ENCODE peak calls at places on chromosomes 11 and 22, in nine cellular contexts. L is testis, Y is stomach, Q is uterus, D is right lobe of liver, B is A549, F is IMR-90, R is GM12891, P is adrenal gland. J is an unnamed sample.

GRCh38 chr11:28981331-28981865 is 873.2 kb downstream of the METTL15 start:
- DNase-seq in Y (no peak), Q (no peak), D (no peak), B (no peak), F (peak), R (no peak), L (no peak), P (no peak), J (no peak)

GRCh38 chr11:12784987-12785386 is 110.8 kb downstream of the TEAD1 start:
- DNase-seq in B (no peak), F (no peak), Y (no peak), D (no peak), P (no peak), L (no peak), Q (no peak), R (no peak), J (no peak)

GRCh38 chr11:117717485-117718314 is 79.3 kb downstream of the DSCAML1 start:
- DNase-seq in F (no peak), B (peak), Y (peak), R (no peak), L (no peak), D (no peak), Q (no peak), P (no peak), J (no peak)

GRCh38 chr11:118193910-118194566 is 17.6 kb upstream of the SCN2B start:
- DNase-seq in F (no peak), Y (no peak), P (no peak), D (no peak), R (no peak), B (no peak), L (no peak), Q (no peak), J (no peak)

GRCh38 chr22:27554106-27554814 is 247.3 kb downstream of the MN1 start:
- DNase-seq in D (no peak), P (no peak), R (no peak), B (no peak), Y (peak), L (peak), Q (peak), F (peak), J (no peak)

GRCh38 chr22:32476804-32477203 is 2.2 kb downstream of the FBXO7 start:
- DNase-seq in Q (no peak), Y (no peak), R (no peak), F (no peak), L (no peak), D (no peak), B (no peak), P (no peak), J (no peak)

GRCh38 chr11:61359541-61359940 is 2.1 kb downstream of the CYB561A3 start:
- DNase-seq in R (no peak), L (no peak), P (no peak), F (no peak), B (no peak), Y (no peak), Q (no peak), D (no peak), J (no peak)

GRCh38 chr22:41943661-41944209 is 3.2 kb downstream of the CENPM start:
- DNase-seq in L (no peak), F (peak), D (no peak), P (no peak), R (no peak), B (no peak), Y (peak), Q (no peak), J (no peak)

GRCh38 chr11:67503119-67504022 is 1.8 kb downstream of the PITPNM1 start:
- DNase-seq in Y (no peak), R (no peak), D (no peak), F (no peak), L (no peak), P (no peak), Q (no peak), B (no peak), J (no peak)

GRCh38 chr22:48721394-48721666 is 1106.3 kb downstream of the BRD1 start:
- DNase-seq in R (no peak), L (no peak), Q (no peak), P (no peak), B (no peak), Y (no peak), D (no peak), F (no peak), J (no peak)

DNA sequence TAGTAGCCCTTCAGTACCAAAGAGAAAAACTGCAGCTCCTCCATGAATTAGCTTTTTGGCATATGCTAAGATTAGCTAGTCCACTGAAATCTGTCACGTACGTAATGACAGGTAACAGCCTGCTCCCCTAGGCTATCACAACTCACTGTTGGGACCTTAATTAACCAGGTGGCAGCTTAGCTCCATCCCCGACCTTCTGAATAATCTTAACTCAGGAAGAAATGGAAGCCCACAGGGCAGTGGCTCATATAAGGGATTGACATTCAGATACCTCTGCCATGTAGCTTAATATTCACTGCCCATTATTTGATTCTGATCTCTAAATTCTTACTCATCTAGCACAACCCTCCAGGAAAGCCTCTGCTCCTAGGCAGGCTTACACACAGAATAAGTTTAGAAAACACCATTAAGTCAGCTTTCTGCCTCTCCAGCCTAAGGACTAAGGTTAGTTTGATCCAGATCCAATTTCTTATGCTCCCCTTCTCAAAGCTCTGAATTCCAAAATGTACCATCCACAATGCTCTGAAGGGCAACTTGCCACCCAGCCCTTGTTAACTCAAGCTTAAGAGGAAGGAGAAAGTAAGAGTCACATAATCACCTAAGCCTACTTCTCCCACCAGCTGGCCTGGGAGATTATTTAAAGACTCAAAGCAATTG is 5.0 kb downstream of the HSPA8 start:
- DNase-seq in L (no peak), Y (no peak), F (no peak), P (no peak), Q (no peak), D (no peak), R (no peak), B (no peak), J (no peak)
- TF ChIP-seq POLR2A in L (no peak), Y (no peak), F (no peak), P (no peak), Q (no peak), D (no peak), R (peak), B (no peak), J (no peak)

DNA sequence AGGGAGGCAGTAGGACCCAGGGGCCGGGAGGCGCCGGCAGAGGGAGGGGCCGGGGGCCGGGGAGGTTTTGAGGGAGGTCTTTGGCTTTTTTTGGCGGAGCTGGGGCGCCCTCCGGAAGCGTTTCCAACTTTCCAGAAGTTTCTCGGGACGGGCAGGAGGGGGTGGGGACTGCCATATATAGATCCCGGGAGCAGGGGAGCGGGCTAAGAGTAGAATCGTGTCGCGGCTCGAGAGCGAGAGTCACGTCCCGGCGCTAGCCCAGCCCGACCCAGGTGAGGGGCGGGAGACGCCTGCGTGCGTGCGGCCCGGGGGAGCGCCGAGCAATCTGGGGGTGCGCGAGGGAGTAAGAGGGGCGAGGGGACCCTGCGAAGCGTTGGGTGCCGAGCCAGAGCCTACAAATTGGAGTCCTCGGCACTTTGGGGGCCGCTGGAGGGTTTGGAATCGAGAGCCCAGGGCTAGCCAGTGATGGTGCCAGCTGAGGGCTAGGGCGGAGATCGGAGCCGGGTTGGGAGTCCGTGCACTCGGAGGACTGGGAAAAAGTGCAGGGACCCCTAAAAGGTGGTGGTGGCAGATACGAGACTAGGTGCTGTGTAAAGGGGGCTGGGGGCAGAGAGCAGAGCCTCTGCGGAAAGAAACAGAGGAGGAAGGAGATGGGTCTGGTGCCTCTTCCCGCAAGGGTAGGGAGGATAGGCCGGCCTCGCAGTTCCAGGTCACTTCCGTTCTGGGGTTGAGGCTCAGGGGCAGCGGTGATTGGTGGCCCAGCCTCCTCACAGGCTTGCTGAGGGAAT is at the start of gene SERPINH1:
- DNase-seq in D (peak), Y (peak), P (peak), B (peak), F (peak), Q (peak), L (peak), R (peak), J (peak)
- TF ChIP-seq POLR2A in D (peak), Y (peak), P (peak), B (peak), F (peak), Q (peak), L (peak), R (peak), J (peak)

GRCh38 chr22:37796079-37796478 is 11.7 kb upstream of the GCAT start:
- DNase-seq in Q (no peak), P (no peak), F (no peak), Y (no peak), B (no peak), D (no peak), L (no peak), R (no peak), J (no peak)

GRCh38 chr22:37794376-37794775 is 13.4 kb upstream of the GCAT start:
- DNase-seq in Q (no peak), F (no peak), D (no peak), R (no peak), L (no peak), B (no peak), Y (no peak), P (no peak), J (no peak)

GRCh38 chr22:37792494-37792893 is 15.2 kb upstream of the GCAT start:
- DNase-seq in D (no peak), Q (no peak), F (no peak), B (no peak), R (no peak), Y (no peak), P (no peak), L (no peak), J (no peak)

GRCh38 chr22:37784829-37785495 is 22.8 kb upstream of the GCAT start:
- DNase-seq in L (no peak), D (no peak), P (no peak), F (no peak), B (no peak), R (no peak), Q (no peak), Y (peak), J (peak)

DNA sequence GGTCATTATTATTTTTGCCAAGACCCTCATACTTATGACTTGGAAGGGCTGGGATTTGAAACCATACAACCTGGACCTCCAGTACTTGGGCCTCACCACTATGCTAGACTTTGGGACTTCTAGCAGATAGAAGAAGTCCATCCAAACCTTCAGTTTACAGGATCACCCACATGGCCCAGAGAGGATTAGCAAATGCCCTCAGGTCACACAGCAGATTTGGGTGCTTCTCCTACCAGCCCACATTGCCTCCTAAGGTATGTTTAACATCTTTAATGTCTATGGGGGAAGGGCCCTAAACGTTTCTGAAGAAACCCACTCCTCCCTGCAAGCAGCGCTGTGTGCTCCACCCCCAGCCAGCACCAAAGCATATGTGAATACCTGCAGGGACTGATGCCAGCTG is 17.5 kb upstream of the GCAT start:
- DNase-seq in F (no peak), B (no peak), D (no peak), Q (no peak), L (no peak), P (no peak), R (no peak), Y (no peak), J (no peak)
- TF ChIP-seq POLR2A in F (no peak), B (no peak), D (no peak), Q (no peak), L (no peak), P (no peak), R (no peak), Y (no peak), J (no peak)

GRCh38 chr11:41665633-41666032 is 206.2 kb upstream of the LRRC4C start:
- DNase-seq in L (no peak), Y (no peak), F (no peak), B (no peak), P (no peak), Q (no peak), D (no peak), R (no peak), J (no peak)
- TF ChIP-seq POLR2A in L (no peak), Y (no peak), F (no peak), B (no peak), P (no peak), Q (no peak), D (no peak), R (no peak), J (no peak)

GRCh38 chr11:64000740-64001514 is 14.7 kb downstream of the OTUB1 start:
- DNase-seq in F (no peak), Q (no peak), L (no peak), R (no peak), P (no peak), B (no peak), D (no peak), Y (no peak), J (no peak)

GRCh38 chr11:64000026-64000739 is 13.9 kb downstream of the OTUB1 start:
- DNase-seq in D (peak), L (peak), Q (peak), P (peak), F (peak), B (no peak), R (peak), Y (peak), J (peak)

GRCh38 chr11:63997801-63998332 is 11.6 kb downstream of the OTUB1 start:
- DNase-seq in P (no peak), B (no peak), D (no peak), Y (no peak), L (no peak), F (no peak), R (no peak), Q (no peak), J (no peak)

GRCh38 chr11:63998558-63999348 is 12.5 kb downstream of the OTUB1 start:
- DNase-seq in D (no peak), R (no peak), P (no peak), F (no peak), Q (peak), Y (peak), B (no peak), L (no peak), J (no peak)

DNA sequence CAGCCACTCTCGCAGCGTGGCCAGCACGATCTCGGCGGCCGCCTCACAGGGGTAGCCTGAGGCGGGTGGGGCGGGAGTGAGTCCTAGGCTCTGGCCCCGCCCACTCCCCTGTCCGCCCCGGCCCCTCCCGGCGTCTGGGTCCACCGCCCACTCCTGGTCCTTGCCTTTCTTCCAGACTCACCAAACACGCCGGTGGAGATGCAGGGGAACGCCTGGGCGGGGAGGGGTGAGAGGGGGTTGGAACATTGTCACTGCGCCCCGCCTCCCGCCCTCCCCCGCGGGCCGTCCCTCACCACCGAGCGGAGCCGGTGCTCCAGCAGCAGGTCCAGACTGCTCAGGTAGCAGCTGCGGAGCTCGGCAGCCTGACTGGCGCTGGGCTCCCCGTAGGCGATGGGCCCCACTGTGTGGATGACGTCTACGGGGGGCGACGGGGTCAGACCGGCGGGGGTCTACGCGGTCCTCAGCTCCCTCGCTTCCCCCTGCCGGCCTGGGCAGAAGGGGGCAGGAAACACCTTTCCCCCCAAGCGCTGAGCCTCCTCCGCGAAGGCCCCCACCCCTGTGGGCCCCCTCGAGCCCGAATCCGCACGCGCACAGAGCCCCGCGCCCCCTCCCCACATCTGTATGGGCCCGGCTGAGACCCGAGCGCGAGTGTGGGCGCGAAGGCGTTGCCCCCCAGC is 13.2 kb downstream of the OTUB1 start:
- DNase-seq in B (no peak), P (peak), L (peak), D (no peak), Q (peak), F (no peak), R (peak), Y (peak), J (peak)
- TF ChIP-seq POLR2A in B (no peak), P (no peak), L (no peak), D (no peak), Q (no peak), F (no peak), R (no peak), Y (no peak), J (no peak)

GRCh38 chr22:49917997-49918910 is at the start of the genes ALG12 and CRELD2:
- DNase-seq in B (peak), P (peak), D (peak), F (peak), Y (peak), R (peak), Q (peak), L (peak), J (peak)
- TF ChIP-seq POLR2A in B (peak), P (peak), D (peak), F (peak), Y (no peak), R (no peak), Q (peak), L (no peak), J (peak)

DNA sequence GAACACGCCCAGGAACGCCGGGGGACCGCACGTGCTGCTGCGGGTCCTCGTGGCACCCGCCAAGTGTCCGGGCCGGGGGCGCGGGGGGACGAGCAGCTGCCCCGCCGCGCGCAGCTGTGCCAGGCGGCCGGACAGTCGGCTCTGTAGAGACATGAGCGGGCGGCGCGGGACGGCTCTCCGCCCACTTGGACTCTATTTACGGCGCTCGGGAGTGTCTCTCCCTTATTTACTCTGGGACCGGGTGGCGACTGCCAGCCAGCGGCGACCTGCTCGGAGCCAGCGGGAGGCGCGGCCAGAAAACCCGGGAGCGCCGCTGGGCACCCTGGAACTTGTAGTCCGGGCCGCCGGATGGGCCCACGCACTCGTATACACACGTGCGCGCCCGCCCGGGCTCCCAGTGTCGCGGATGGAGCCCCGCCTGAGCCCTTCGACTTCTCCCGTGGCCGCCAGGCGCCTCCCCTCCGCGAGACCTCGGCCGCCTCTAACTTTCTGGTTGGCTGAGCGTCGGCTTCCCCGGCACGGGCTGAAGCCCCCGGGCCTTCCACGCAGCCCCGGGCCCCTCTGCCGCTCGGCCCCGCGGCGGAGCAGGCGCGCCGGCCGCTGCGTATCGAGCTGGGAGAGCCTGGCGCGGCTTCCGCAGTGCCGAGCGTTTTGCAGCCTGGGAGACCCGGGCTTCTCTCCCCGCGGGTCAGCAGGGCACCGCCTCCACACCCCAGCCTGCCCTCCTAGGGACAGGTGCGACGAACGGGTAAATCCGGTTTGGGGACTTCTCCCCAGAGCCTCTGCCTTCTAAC is at the start of gene MACROD1:
- DNase-seq in Q (peak), L (peak), R (peak), P (peak), Y (peak), F (peak), B (peak), D (peak), J (peak)
- TF ChIP-seq POLR2A in Q (peak), L (no peak), R (no peak), P (peak), Y (no peak), F (no peak), B (peak), D (peak), J (peak)

GRCh38 chr22:49962751-49963646 is 2.4 kb downstream of the PIM3 start:
- DNase-seq in F (no peak), P (peak), R (no peak), B (no peak), D (peak), L (no peak), Y (peak), Q (peak), J (peak)
- TF ChIP-seq POLR2A in F (no peak), P (no peak), R (no peak), B (no peak), D (no peak), L (no peak), Y (no peak), Q (no peak), J (no peak)

J was measured in Peyer's patch.